ENCODE peak calls at places on chromosomes 11 and 22, in six cellular contexts. One of them, this sample, is unnamed.

GRCh38 chr11:133992121-133992520 is 35.4 kb upstream of the IGSF9B start:
- DNase-seq in A549: no peak
- DNase-seq in IMR-90: no peak
- DNase-seq in K562: no peak
- DNase-seq in GM12878: no peak
- DNase-seq in HepG2: no peak
- DNase-seq in this sample: no peak

GRCh38 chr11:33777906-33778305 is 3.6 kb upstream of the FBXO3 start:
- DNase-seq in A549: no peak
- DNase-seq in IMR-90: no peak
- DNase-seq in K562: no peak
- DNase-seq in GM12878: no peak
- DNase-seq in HepG2: no peak
- DNase-seq in this sample: no peak

GRCh38 chr11:287821-288327 is 1.1 kb upstream of the PGGHG start:
- DNase-seq in A549: no peak
- DNase-seq in IMR-90: no peak
- DNase-seq in K562: peak
- DNase-seq in GM12878: no peak
- DNase-seq in HepG2: no peak
- DNase-seq in this sample: no peak

GRCh38 chr11:32231909-32232493 is 141.1 kb downstream of the RCN1 start:
- DNase-seq in A549: peak
- DNase-seq in IMR-90: peak
- DNase-seq in K562: peak
- DNase-seq in GM12878: no peak
- DNase-seq in HepG2: peak
- DNase-seq in this sample: peak

GRCh38 chr11:118003021-118003423 is 16.8 kb downstream of the IL10RA start:
- DNase-seq in A549: no peak
- DNase-seq in IMR-90: no peak
- DNase-seq in K562: peak
- DNase-seq in GM12878: no peak
- DNase-seq in HepG2: no peak
- DNase-seq in this sample: no peak

GRCh38 chr22:27720860-27721259 is 80.7 kb downstream of the MN1 start:
- DNase-seq in A549: no peak
- DNase-seq in IMR-90: no peak
- DNase-seq in K562: no peak
- DNase-seq in GM12878: no peak
- DNase-seq in HepG2: no peak
- DNase-seq in this sample: no peak

GRCh38 chr11:69433741-69434140 is 47.7 kb upstream of the LINC01488 start:
- DNase-seq in A549: no peak
- DNase-seq in IMR-90: no peak
- DNase-seq in K562: no peak
- DNase-seq in GM12878: no peak
- DNase-seq in HepG2: no peak
- DNase-seq in this sample: no peak

GRCh38 chr11:32581556-32581955 is 2.1 kb upstream of the EIF3M start:
- DNase-seq in A549: no peak
- DNase-seq in IMR-90: no peak
- DNase-seq in K562: no peak
- DNase-seq in GM12878: no peak
- DNase-seq in HepG2: no peak
- DNase-seq in this sample: no peak

GRCh38 chr22:47366026-47366767 is 603.7 kb downstream of the TBC1D22A start:
- DNase-seq in A549: no peak
- DNase-seq in IMR-90: no peak
- DNase-seq in K562: no peak
- DNase-seq in GM12878: no peak
- DNase-seq in HepG2: no peak
- DNase-seq in this sample: no peak

GRCh38 chr11:47587733-47588326 is 1.4 kb downstream of the FAM180B start:
- DNase-seq in A549: no peak
- DNase-seq in IMR-90: no peak
- DNase-seq in K562: no peak
- DNase-seq in GM12878: no peak
- DNase-seq in HepG2: no peak
- DNase-seq in this sample: no peak

GRCh38 chr11:113365895-113366294 is 21.7 kb upstream of the ANKK1 start:
- DNase-seq in A549: no peak
- DNase-seq in IMR-90: no peak
- DNase-seq in K562: no peak
- DNase-seq in GM12878: no peak
- DNase-seq in HepG2: no peak
- DNase-seq in this sample: no peak

GRCh38 chr22:33400891-33401290 is 342.7 kb upstream of the SYN3 start:
- DNase-seq in A549: no peak
- DNase-seq in IMR-90: no peak
- DNase-seq in K562: no peak
- DNase-seq in GM12878: no peak
- DNase-seq in HepG2: no peak
- DNase-seq in this sample: no peak

GRCh38 chr11:126992804-126993111 is 7.8 kb downstream of the KIRREL3 start:
- DNase-seq in A549: no peak
- DNase-seq in IMR-90: peak
- DNase-seq in K562: no peak
- DNase-seq in GM12878: no peak
- DNase-seq in HepG2: no peak
- DNase-seq in this sample: no peak

GRCh38 chr22:27022741-27023373 is 365.5 kb downstream of the MIAT start:
- DNase-seq in A549: no peak
- DNase-seq in IMR-90: no peak
- DNase-seq in K562: no peak
- DNase-seq in GM12878: no peak
- DNase-seq in HepG2: no peak
- DNase-seq in this sample: no peak

GRCh38 chr22:42816339-42816738 is 40.7 kb downstream of the ARFGAP3 start:
- DNase-seq in A549: no peak
- DNase-seq in IMR-90: no peak
- DNase-seq in K562: no peak
- DNase-seq in GM12878: no peak
- DNase-seq in HepG2: no peak
- DNase-seq in this sample: no peak

GRCh38 chr11:69860244-69860643 is 41.0 kb upstream of the FGF3 start:
- DNase-seq in A549: no peak
- DNase-seq in IMR-90: no peak
- DNase-seq in K562: no peak
- DNase-seq in GM12878: no peak
- DNase-seq in HepG2: no peak
- DNase-seq in this sample: no peak

GRCh38 chr11:13335319-13335718 is 57.7 kb downstream of the BMAL1 start:
- DNase-seq in A549: peak
- DNase-seq in IMR-90: peak
- DNase-seq in K562: peak
- DNase-seq in GM12878: no peak
- DNase-seq in HepG2: peak
- DNase-seq in this sample: peak

GRCh38 chr11:14342906-14343305 is 16.1 kb downstream of the RRAS2 start:
- DNase-seq in A549: no peak
- DNase-seq in IMR-90: peak
- DNase-seq in K562: no peak
- DNase-seq in GM12878: no peak
- DNase-seq in HepG2: no peak
- DNase-seq in this sample: no peak

GRCh38 chr11:28922351-28922981 is 814.3 kb downstream of the METTL15 start:
- DNase-seq in A549: no peak
- DNase-seq in IMR-90: peak
- DNase-seq in K562: no peak
- DNase-seq in GM12878: no peak
- DNase-seq in HepG2: no peak
- DNase-seq in this sample: no peak

GRCh38 chr11:2677127-2677526 is 22.7 kb downstream of the KCNQ1OT1 start:
- DNase-seq in A549: no peak
- DNase-seq in IMR-90: no peak
- DNase-seq in K562: no peak
- DNase-seq in GM12878: peak
- DNase-seq in HepG2: no peak
- DNase-seq in this sample: no peak

GRCh38 chr11:109612481-109612880 is 190.5 kb downstream of the C11orf87 start:
- DNase-seq in A549: no peak
- DNase-seq in IMR-90: no peak
- DNase-seq in K562: no peak
- DNase-seq in GM12878: no peak
- DNase-seq in HepG2: no peak
- DNase-seq in this sample: no peak

GRCh38 chr11:72430743-72431570 is 3.4 kb downstream of the CLPB start:
- DNase-seq in A549: peak
- DNase-seq in IMR-90: peak
- DNase-seq in K562: peak
- DNase-seq in GM12878: no peak
- DNase-seq in HepG2: peak
- DNase-seq in this sample: peak

GRCh38 chr22:46353483-46354105 is 18.1 kb downstream of the TRMU start:
- DNase-seq in A549: no peak
- DNase-seq in IMR-90: no peak
- DNase-seq in K562: no peak
- DNase-seq in GM12878: no peak
- DNase-seq in HepG2: no peak
- DNase-seq in this sample: no peak

GRCh38 chr11:76269247-76269646 is 62.9 kb upstream of the WNT11 start:
- DNase-seq in A549: no peak
- DNase-seq in IMR-90: no peak
- DNase-seq in K562: no peak
- DNase-seq in GM12878: no peak
- DNase-seq in HepG2: no peak
- DNase-seq in this sample: no peak

GRCh38 chr22:48182036-48182435 is 1419.6 kb downstream of the TBC1D22A start:
- DNase-seq in A549: no peak
- DNase-seq in IMR-90: no peak
- DNase-seq in K562: no peak
- DNase-seq in GM12878: no peak
- DNase-seq in HepG2: no peak
- DNase-seq in this sample: no peak

GRCh38 chr11:8477680-8478079 is 116.3 kb downstream of the STK33 start:
- DNase-seq in A549: no peak
- DNase-seq in IMR-90: no peak
- DNase-seq in K562: no peak
- DNase-seq in GM12878: peak
- DNase-seq in HepG2: no peak
- DNase-seq in this sample: no peak

GRCh38 chr11:65851083-65851579 is 6.8 kb downstream of the CFL1 start:
- DNase-seq in A549: no peak
- DNase-seq in IMR-90: no peak
- DNase-seq in K562: peak
- DNase-seq in GM12878: no peak
- DNase-seq in HepG2: no peak
- DNase-seq in this sample: peak

GRCh38 chr11:10641314-10642206 is 52.0 kb downstream of the IRAG1 start:
- DNase-seq in A549: no peak
- DNase-seq in IMR-90: no peak
- DNase-seq in K562: no peak
- DNase-seq in GM12878: peak
- DNase-seq in HepG2: no peak
- DNase-seq in this sample: no peak

GRCh38 chr22:33563568-33563967 is 356.7 kb downstream of the LARGE1 start:
- DNase-seq in A549: no peak
- DNase-seq in IMR-90: no peak
- DNase-seq in K562: no peak
- DNase-seq in GM12878: no peak
- DNase-seq in HepG2: no peak
- DNase-seq in this sample: no peak

GRCh38 chr11:69337211-69337721 is 43.3 kb downstream of the MYEOV start:
- DNase-seq in A549: no peak
- DNase-seq in IMR-90: peak
- DNase-seq in K562: no peak
- DNase-seq in GM12878: peak
- DNase-seq in HepG2: no peak
- DNase-seq in this sample: no peak

GRCh38 chr11:96337541-96338530 is 5.2 kb downstream of the MAML2 start:
- DNase-seq in A549: no peak
- DNase-seq in IMR-90: peak
- DNase-seq in K562: peak
- DNase-seq in GM12878: no peak
- DNase-seq in HepG2: no peak
- DNase-seq in this sample: no peak

GRCh38 chr22:16966251-16966650 is 41.8 kb downstream of the GAB4 start:
- DNase-seq in A549: no peak
- DNase-seq in IMR-90: no peak
- DNase-seq in K562: no peak
- DNase-seq in GM12878: no peak
- DNase-seq in HepG2: no peak
- DNase-seq in this sample: no peak
- TF ChIP-seq BHLHE40 in A549: no peak
- TF ChIP-seq BHLHE40 in IMR-90: no peak
- TF ChIP-seq BHLHE40 in K562: no peak
- TF ChIP-seq BHLHE40 in GM12878: no peak
- TF ChIP-seq BHLHE40 in HepG2: no peak
- TF ChIP-seq BHLHE40 in this sample: no peak

GRCh38 chr11:45073575-45074225 is 72.7 kb upstream of the PRDM11 start:
- DNase-seq in A549: no peak
- DNase-seq in IMR-90: no peak
- DNase-seq in K562: no peak
- DNase-seq in GM12878: no peak
- DNase-seq in HepG2: no peak
- DNase-seq in this sample: no peak
- TF ChIP-seq BHLHE40 in A549: no peak
- TF ChIP-seq BHLHE40 in IMR-90: no peak
- TF ChIP-seq BHLHE40 in K562: no peak
- TF ChIP-seq BHLHE40 in GM12878: no peak
- TF ChIP-seq BHLHE40 in HepG2: no peak
- TF ChIP-seq BHLHE40 in this sample: no peak

DNA sequence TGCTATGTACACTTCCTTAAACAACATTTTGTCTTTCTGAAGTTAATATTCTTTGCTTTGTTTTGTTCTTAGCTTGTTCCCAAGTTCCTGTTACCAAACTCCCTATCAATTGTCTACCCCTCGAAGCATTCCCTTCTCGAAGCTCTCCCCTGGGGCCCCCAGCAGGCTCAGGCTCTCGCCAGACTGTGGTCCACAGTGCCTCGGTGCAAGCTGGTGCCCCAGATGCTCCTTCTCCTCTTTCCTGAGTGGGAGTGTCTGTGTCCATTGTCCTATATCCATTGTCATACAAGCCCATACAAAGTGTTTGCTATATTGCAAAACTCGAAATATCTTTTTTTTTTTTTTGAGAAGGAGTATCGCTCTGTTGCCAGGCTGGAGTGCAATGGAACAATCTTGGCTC is 51.7 kb upstream of the RTL6 start:
- DNase-seq in A549: no peak
- DNase-seq in IMR-90: no peak
- DNase-seq in K562: no peak
- DNase-seq in GM12878: no peak
- DNase-seq in HepG2: no peak
- DNase-seq in this sample: no peak
- TF ChIP-seq BHLHE40 in A549: no peak
- TF ChIP-seq BHLHE40 in IMR-90: no peak
- TF ChIP-seq BHLHE40 in K562: no peak
- TF ChIP-seq BHLHE40 in GM12878: no peak
- TF ChIP-seq BHLHE40 in HepG2: no peak
- TF ChIP-seq BHLHE40 in this sample: no peak

GRCh38 chr22:44181912-44182590 is 1.3 kb downstream of the PARVG start:
- DNase-seq in A549: no peak
- DNase-seq in IMR-90: no peak
- DNase-seq in K562: no peak
- DNase-seq in GM12878: no peak
- DNase-seq in HepG2: no peak
- DNase-seq in this sample: no peak
- TF ChIP-seq BHLHE40 in A549: no peak
- TF ChIP-seq BHLHE40 in IMR-90: no peak
- TF ChIP-seq BHLHE40 in K562: no peak
- TF ChIP-seq BHLHE40 in GM12878: no peak
- TF ChIP-seq BHLHE40 in HepG2: no peak
- TF ChIP-seq BHLHE40 in this sample: no peak

GRCh38 chr11:60939828-60940227 is 12.1 kb downstream of the SLC15A3 start:
- DNase-seq in A549: no peak
- DNase-seq in IMR-90: peak
- DNase-seq in K562: no peak
- DNase-seq in GM12878: no peak
- DNase-seq in HepG2: no peak
- DNase-seq in this sample: no peak
- TF ChIP-seq BHLHE40 in A549: no peak
- TF ChIP-seq BHLHE40 in IMR-90: no peak
- TF ChIP-seq BHLHE40 in K562: no peak
- TF ChIP-seq BHLHE40 in GM12878: no peak
- TF ChIP-seq BHLHE40 in HepG2: no peak
- TF ChIP-seq BHLHE40 in this sample: no peak